ENCODE peak calls at places on chromosomes 13 and 19, in ten cellular contexts. U is upper lobe of left lung, C is breast epithelium, H is psoas muscle, Y is fibroblast of the aortic adventitia, T is progenitor cell of endocrine pancreas, G is GM20000, F is right lobe of liver, D is IMR-90, O is AG04450. M is an unnamed sample.

GRCh38 chr19:11160119-11160768 is 4.7 kb upstream of the SPC24 start:
- DNase-seq in U (no peak), G (no peak), D (peak; percentile 73), Y (peak; percentile 92), O (no peak), F (no peak), H (no peak), T (no peak), C (no peak), M (no peak)

GRCh38 chr19:1523412-1524205 is at the start of gene PLK5:
- DNase-seq in G (no peak), Y (no peak), T (no peak), O (no peak), C (no peak), F (no peak), H (no peak), D (no peak), U (no peak), M (peak; percentile 42)

GRCh38 chr19:33204136-33204973 is 10.2 kb downstream of the LRP3 start:
- DNase-seq in G (no peak), D (no peak), Y (no peak), F (peak; percentile 52), T (no peak), H (no peak), C (no peak), O (no peak), U (peak; percentile 61), M (no peak)

GRCh38 chr13:91647361-91647970 is 249.0 kb downstream of the GPC5 start:
- DNase-seq in O (no peak), H (no peak), U (no peak), G (peak; percentile 5), D (peak; percentile 12), Y (peak; percentile 60), C (no peak), T (peak; percentile 10), F (no peak), M (peak; percentile 22)

GRCh38 chr13:77309254-77309653 is 17.6 kb downstream of the MYCBP2 start:
- DNase-seq in C (no peak), Y (no peak), O (no peak), H (no peak), F (no peak), D (no peak), G (no peak), U (no peak), T (no peak), M (no peak)

GRCh38 chr13:105552078-105552477 is 983.4 kb downstream of the EFNB2 start:
- DNase-seq in D (no peak), F (no peak), T (no peak), Y (no peak), C (no peak), H (no peak), G (no peak), O (no peak), U (no peak), M (no peak)

GRCh38 chr13:50129065-50129922 is 114.0 kb downstream of the KCNRG start:
- DNase-seq in C (no peak), O (no peak), G (peak; percentile 76), H (peak; percentile 65), Y (no peak), U (peak; percentile 79), T (no peak), F (no peak), D (no peak), M (peak; percentile 7)

GRCh38 chr13:28613562-28613961 is 45.4 kb upstream of the POMP start:
- DNase-seq in Y (no peak), C (no peak), G (no peak), D (no peak), O (no peak), U (no peak), F (no peak), H (no peak), T (no peak), M (no peak)

GRCh38 chr13:40432018-40432978 is 234.1 kb downstream of the FOXO1 start:
- DNase-seq in Y (no peak), H (no peak), T (no peak), U (no peak), G (peak; percentile 48), D (no peak), C (no peak), O (no peak), F (no peak), M (no peak)

GRCh38 chr13:79593611-79594275 is 112.8 kb downstream of the NDFIP2 start:
- DNase-seq in D (peak; percentile 11), U (no peak), G (no peak), O (no peak), Y (peak; percentile 92), H (no peak), F (no peak), T (no peak), C (no peak), M (no peak)

GRCh38 chr19:49064029-49064629 is 489 bp downstream of the NTF4 start:
- DNase-seq in C (no peak), U (no peak), Y (no peak), T (no peak), O (no peak), H (no peak), F (no peak), G (peak; percentile 28), D (no peak), M (no peak)

GRCh38 chr13:23378009-23378632 is 55.4 kb downstream of the SACS start:
- DNase-seq in C (no peak), H (no peak), O (peak; percentile 94), T (no peak), F (no peak), D (peak; percentile 99), G (peak; percentile 40), Y (peak; percentile 100), U (no peak), M (peak; percentile 92)

GRCh38 chr13:67101730-67102467 is 128.2 kb downstream of the PCDH9 start:
- DNase-seq in T (no peak), F (no peak), C (no peak), G (no peak), D (peak; percentile 6), Y (no peak), O (no peak), U (no peak), H (no peak), M (no peak)

GRCh38 chr13:32443111-32443510 is 15.2 kb upstream of the N4BP2L1 start:
- DNase-seq in O (no peak), F (no peak), H (no peak), Y (no peak), T (no peak), U (no peak), G (peak; percentile 55), D (peak; percentile 23), C (no peak), M (peak; percentile 17)

DNA sequence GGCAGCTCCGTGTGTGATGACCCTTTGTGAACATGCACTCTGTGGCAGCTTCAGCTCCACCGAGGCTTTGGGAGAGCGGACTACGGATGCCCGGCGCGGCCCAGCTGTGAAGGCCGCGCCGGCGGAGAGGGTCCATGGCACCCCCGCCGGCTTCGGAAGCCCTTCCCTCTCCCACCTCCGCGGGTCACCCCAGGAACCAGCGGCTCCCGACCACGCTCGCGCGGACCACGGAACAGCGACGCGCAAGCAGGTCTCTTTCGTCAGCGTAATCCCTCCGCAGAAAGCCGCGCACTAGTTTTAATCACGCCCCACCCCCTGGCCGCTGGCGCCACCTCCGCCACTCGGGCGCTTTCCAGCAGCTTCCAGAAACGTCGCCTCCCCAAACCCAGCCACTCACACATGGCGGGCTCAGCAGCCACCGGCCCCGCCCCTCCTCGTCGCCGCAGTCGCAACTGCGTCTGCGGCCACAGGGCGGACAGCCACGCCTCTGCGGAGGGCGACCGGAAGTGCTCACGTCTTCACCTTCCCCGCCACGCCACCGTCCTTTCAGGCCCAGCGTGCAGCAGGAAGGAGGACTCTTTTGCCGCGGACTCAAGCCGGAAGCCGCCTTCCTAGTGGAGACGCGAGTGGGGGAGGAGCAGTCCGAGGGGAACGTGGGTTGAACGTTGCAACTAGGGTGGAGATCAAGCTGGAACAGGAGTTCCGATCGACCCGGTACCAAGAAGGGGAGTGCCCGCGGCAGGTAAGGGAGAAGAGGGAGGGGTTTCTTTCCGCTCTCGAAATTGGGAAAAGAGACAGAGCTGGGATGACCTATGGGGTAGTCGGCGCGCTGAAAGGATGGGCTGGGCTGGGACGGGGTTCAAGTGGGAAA is at the start of gene USPL1:
- DNase-seq in C (peak; percentile 98), F (peak; percentile 99), G (peak; percentile 92), H (peak; percentile 99), O (peak; percentile 99), D (peak; percentile 99), T (peak; percentile 96), U (peak; percentile 99), Y (peak; percentile 99), M (peak; percentile 98)
- TF ChIP-seq CTCF in C (peak; percentile 71), F (peak; percentile 24), G (no peak), H (peak; percentile 25), O (peak; percentile 27), D (peak; percentile 22), T (peak; percentile 45), U (peak; percentile 89), Y (peak; percentile 24), M (no peak)

DNA sequence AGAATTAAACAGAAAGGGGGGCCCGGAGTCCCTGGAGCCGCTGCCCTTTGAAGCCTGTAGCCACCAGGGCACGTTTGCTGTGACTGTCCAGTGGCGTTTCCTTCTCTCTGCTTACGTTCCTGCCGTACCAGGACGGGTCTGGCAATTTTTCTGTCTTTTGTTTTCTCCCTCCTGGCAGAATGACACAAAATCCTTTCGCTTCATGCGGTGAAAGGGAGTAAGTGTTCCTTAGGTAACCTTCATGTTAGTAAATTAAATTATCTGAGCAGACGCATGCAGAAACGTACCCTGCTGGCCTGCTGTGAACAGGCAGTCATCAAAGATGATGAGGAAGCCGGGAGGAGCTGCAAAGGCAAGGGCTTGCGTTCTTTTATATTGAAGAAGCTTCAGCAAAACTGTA is 299.3 kb upstream of the ARGLU1 start:
- DNase-seq in H (no peak), T (no peak), F (no peak), D (no peak), O (no peak), C (no peak), Y (no peak), U (no peak), G (no peak), M (no peak)
- TF ChIP-seq CTCF in H (no peak), T (no peak), F (no peak), D (no peak), O (peak; percentile 29), C (peak; percentile 10), Y (no peak), U (peak; percentile 10), G (no peak), M (no peak)

DNA sequence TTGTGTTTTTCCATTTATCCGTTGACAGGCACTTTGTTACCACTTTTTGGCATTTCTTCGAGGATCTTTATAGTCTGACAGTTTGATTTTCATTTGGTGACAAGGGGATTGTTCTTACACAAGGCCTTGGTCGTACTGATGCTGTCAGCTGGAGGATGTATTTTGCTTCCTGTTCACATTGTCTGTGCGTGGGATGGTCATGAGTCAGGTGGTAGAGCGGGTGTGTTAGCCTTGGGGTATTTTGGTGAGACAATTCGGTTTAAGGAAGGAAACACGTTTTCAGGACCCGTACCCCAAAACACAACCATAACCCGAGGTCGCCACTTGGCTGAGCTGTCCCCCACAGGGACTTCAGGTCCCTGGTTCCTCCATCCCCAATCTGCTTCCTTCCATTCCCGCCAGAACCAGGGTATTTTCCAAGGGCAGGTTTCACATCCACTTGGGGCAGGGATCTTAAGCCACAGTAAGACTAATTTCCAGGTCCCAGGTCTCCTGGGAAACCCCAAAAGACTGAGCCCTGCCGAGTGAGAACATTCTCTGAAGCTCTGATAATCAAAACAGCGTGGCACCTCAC is 15.0 kb downstream of the MYO9B start:
- DNase-seq in Y (no peak), T (no peak), O (no peak), U (no peak), F (no peak), C (no peak), H (no peak), G (peak; percentile 70), D (peak; percentile 60), M (peak; percentile 36)
- TF ChIP-seq CTCF in Y (no peak), T (no peak), O (no peak), U (no peak), F (no peak), C (no peak), H (no peak), G (no peak), D (no peak), M (no peak)

GRCh38 chr19:4687396-4687795 is 17.3 kb upstream of the MYDGF start:
- DNase-seq in U (no peak), C (no peak), T (no peak), G (no peak), O (no peak), D (no peak), F (no peak), H (no peak), Y (no peak), M (no peak)
- TF ChIP-seq CTCF in U (no peak), C (no peak), T (no peak), G (no peak), O (no peak), D (no peak), F (no peak), H (no peak), Y (no peak), M (no peak)